ENCODE peak calls at places on chromosome 13, in six cellular contexts. Q, Z, Y, X, R and H are unnamed samples.

GRCh38 chr13:100566543-100566942 is 22.0 kb downstream of the GGACT start:
- DNase-seq in Y (no peak), Q (no peak), Z (no peak), R (no peak), X (peak), H (no peak)

GRCh38 chr13:100399455-100399854 is 189.1 kb downstream of the GGACT start:
- DNase-seq in Y (no peak), R (peak), Z (no peak), Q (no peak), X (no peak), H (no peak)

GRCh38 chr13:46896346-46897138 is at the start of gene HTR2A:
- DNase-seq in Q (peak), Y (no peak), Z (no peak), X (peak), R (no peak), H (peak)

GRCh38 chr13:32629866-32630265 is 43.6 kb downstream of the PDS5B start:
- DNase-seq in Y (no peak), Z (no peak), R (no peak), X (no peak), Q (no peak), H (no peak)

GRCh38 chr13:50518791-50519201 is 324.7 kb downstream of the DLEU7 start:
- DNase-seq in Q (no peak), R (no peak), Z (no peak), Y (no peak), X (no peak), H (no peak)

GRCh38 chr13:73835138-73835721 is 299.0 kb downstream of the KLF12 start:
- DNase-seq in X (peak), Y (no peak), Q (peak), Z (peak), R (peak), H (no peak)

GRCh38 chr13:97248243-97248642 is 26.1 kb downstream of the MBNL2 start:
- DNase-seq in Y (no peak), X (no peak), Q (no peak), R (no peak), Z (no peak), H (no peak)

GRCh38 chr13:60981407-60981806 is 434.2 kb downstream of the PCDH20 start:
- DNase-seq in Q (no peak), Z (no peak), Y (no peak), X (no peak), R (no peak), H (no peak)

GRCh38 chr13:71156550-71156949 is 710.5 kb downstream of the DACH1 start:
- DNase-seq in Q (no peak), X (no peak), R (no peak), Y (no peak), Z (no peak), H (no peak)

GRCh38 chr13:59494560-59494970 is 669.2 kb downstream of the DIAPH3 start:
- DNase-seq in R (no peak), Z (no peak), X (peak), Q (no peak), Y (no peak), H (no peak)

GRCh38 chr13:24264976-24265375 is 44.4 kb upstream of the C1QTNF9 start:
- DNase-seq in R (no peak), Z (no peak), X (no peak), Y (peak), Q (no peak), H (peak)

GRCh38 chr13:58573742-58574141 is 942.2 kb downstream of the PCDH17 start:
- DNase-seq in Q (no peak), Y (no peak), Z (no peak), X (no peak), R (no peak), H (no peak)

GRCh38 chr13:42076309-42076713 is 27.9 kb downstream of the DGKH start:
- DNase-seq in R (no peak), Z (no peak), X (peak), Q (no peak), Y (no peak), H (no peak)

GRCh38 chr13:44191504-44192171 is 182.0 kb upstream of the SERP2 start:
- DNase-seq in Y (peak), Q (peak), X (peak), Z (peak), R (peak), H (peak)

GRCh38 chr13:113415825-113416224 is 37.5 kb downstream of the ADPRHL1 start:
- DNase-seq in R (no peak), Y (no peak), Z (no peak), Q (no peak), X (no peak), H (no peak)

GRCh38 chr13:111528513-111528912 is 208.1 kb downstream of the TEX29 start:
- DNase-seq in Q (no peak), X (no peak), R (no peak), Z (no peak), Y (no peak), H (no peak)

GRCh38 chr13:112781881-112782361 is 92.1 kb downstream of the ATP11A start:
- DNase-seq in Z (no peak), Q (no peak), X (peak), Y (no peak), R (no peak), H (no peak)

GRCh38 chr13:83216521-83217245 is 665.6 kb downstream of the SLITRK1 start:
- DNase-seq in X (peak), R (no peak), Q (no peak), Y (no peak), Z (no peak), H (no peak)

GRCh38 chr13:73039201-73040108 is 19.4 kb upstream of the KLF5 start:
- DNase-seq in R (peak), X (peak), Q (no peak), Y (no peak), Z (no peak), H (no peak)

GRCh38 chr13:63351081-63351480 is 1935.4 kb upstream of the PCDH20 start:
- DNase-seq in Z (no peak), R (no peak), X (no peak), Q (no peak), Y (no peak), H (no peak)

GRCh38 chr13:23965346-23965745 is 68.0 kb upstream of the C1QTNF9B start:
- DNase-seq in R (peak), Q (no peak), Z (no peak), Y (no peak), X (no peak), H (no peak)

GRCh38 chr13:84366484-84366883 is 484.2 kb upstream of the SLITRK1 start:
- DNase-seq in Y (no peak), Z (no peak), R (no peak), X (peak), Q (no peak), H (no peak)

GRCh38 chr13:97212540-97213146 is 9.5 kb upstream of the MBNL2 start:
- DNase-seq in Z (peak), Y (no peak), R (no peak), X (peak), Q (no peak), H (no peak)

GRCh38 chr13:20882206-20882605 is 20.3 kb downstream of the XPO4 start:
- DNase-seq in Y (no peak), X (peak), Q (peak), Z (no peak), R (no peak), H (no peak)

GRCh38 chr13:59112375-59112774 is 1051.4 kb downstream of the DIAPH3 start:
- DNase-seq in Z (no peak), X (peak), Y (no peak), R (no peak), Q (peak), H (no peak)

GRCh38 chr13:48318714-48319457 is 15.3 kb downstream of the RB1 start:
- DNase-seq in R (no peak), Z (no peak), Y (peak), Q (no peak), X (peak), H (peak)